ENCODE peak calls at places on chromosomes 6 and 20, in six cellular contexts. J, P, F, N, E and B are unnamed samples.

GRCh38 chr6:139905404-139906052 is 531.1 kb upstream of the CITED2 start:
- DNase-seq in J (no peak), P (no peak), F (no peak), N (no peak), E (no peak), B (no peak)

GRCh38 chr6:17907467-17908229 is 79.8 kb downstream of the KIF13A start:
- DNase-seq in J (peak), P (no peak), F (no peak), N (no peak), E (peak), B (no peak)

GRCh38 chr6:79621579-79621978 is 9.6 kb upstream of the SH3BGRL2 start:
- DNase-seq in J (no peak), P (no peak), F (no peak), N (no peak), E (no peak), B (no peak)

GRCh38 chr6:56073761-56074160 is 173.6 kb downstream of the COL21A1 start:
- DNase-seq in J (no peak), P (no peak), F (no peak), N (no peak), E (no peak), B (no peak)

GRCh38 chr6:82551831-82552230 is 188.2 kb downstream of the TPBG start:
- DNase-seq in J (no peak), P (no peak), F (no peak), N (no peak), E (no peak), B (no peak)

GRCh38 chr20:54070187-54070987 is at the start of gene BCAS1:
- DNase-seq in J (no peak), P (no peak), F (no peak), N (no peak), E (no peak), B (no peak)

GRCh38 chr6:166025149-166025898 is 142.3 kb downstream of the TBXT start:
- DNase-seq in J (no peak), P (no peak), F (no peak), N (no peak), E (no peak), B (no peak)

GRCh38 chr6:127949251-127949650 is 48.4 kb upstream of the THEMIS start:
- DNase-seq in J (no peak), P (no peak), F (no peak), N (no peak), E (no peak), B (no peak)

GRCh38 chr6:44247338-44248302 is 719 bp downstream of the HSP90AB1 start:
- DNase-seq in J (peak), P (no peak), F (peak), N (peak), E (peak), B (peak)

GRCh38 chr6:89604662-89605061 is 33.9 kb downstream of the LYRM2 start:
- DNase-seq in J (no peak), P (no peak), F (no peak), N (no peak), E (no peak), B (no peak)

GRCh38 chr6:96907498-96907897 is 9.8 kb upstream of the NDUFAF4 start:
- DNase-seq in J (no peak), P (no peak), F (no peak), N (no peak), E (no peak), B (no peak)

GRCh38 chr6:167759912-167760311 is 66.8 kb upstream of the AFDN start:
- DNase-seq in J (no peak), P (no peak), F (no peak), N (no peak), E (no peak), B (no peak)

GRCh38 chr6:166435574-166435973 is 52.8 kb upstream of the MPC1 start:
- DNase-seq in J (no peak), P (no peak), F (no peak), N (no peak), E (no peak), B (peak)

GRCh38 chr6:57283096-57283495 is 34.3 kb upstream of the PRIM2 start:
- DNase-seq in J (no peak), P (peak), F (no peak), N (no peak), E (no peak), B (no peak)

GRCh38 chr6:49384913-49385312 is 78.1 kb downstream of the MMUT start:
- DNase-seq in J (no peak), P (no peak), F (no peak), N (no peak), E (no peak), B (no peak)

GRCh38 chr20:43389839-43390626 is 67.7 kb upstream of the SRSF6 start:
- DNase-seq in J (no peak), P (no peak), F (no peak), N (peak), E (no peak), B (no peak)

GRCh38 chr20:43583982-43584432 is 6.7 kb upstream of the IFT52 start:
- DNase-seq in J (peak), P (no peak), F (peak), N (no peak), E (peak), B (peak)

GRCh38 chr20:19974621-19975435 is 42.3 kb upstream of the NAA20 start:
- DNase-seq in J (peak), P (peak), F (no peak), N (no peak), E (peak), B (peak)

GRCh38 chr6:133939778-133940667 is 13.0 kb upstream of the TBPL1 start:
- DNase-seq in J (no peak), P (no peak), F (no peak), N (no peak), E (no peak), B (no peak)

GRCh38 chr20:62818592-62819493 is 2.0 kb downstream of the COL9A3 start:
- DNase-seq in J (peak), P (no peak), F (no peak), N (no peak), E (peak), B (peak)

GRCh38 chr6:160215232-160215631 is 43.4 kb downstream of the SLC22A2 start:
- DNase-seq in J (no peak), P (no peak), F (no peak), N (no peak), E (no peak), B (no peak)

GRCh38 chr6:166466178-166467122 is 83.7 kb upstream of the MPC1 start:
- DNase-seq in J (no peak), P (no peak), F (no peak), N (no peak), E (no peak), B (no peak)

GRCh38 chr6:127893541-127893940 is 7.3 kb downstream of the THEMIS start:
- DNase-seq in J (no peak), P (no peak), F (no peak), N (no peak), E (no peak), B (no peak)

GRCh38 chr6:155782739-155783459 is 327.3 kb upstream of the NOX3 start:
- DNase-seq in J (no peak), P (no peak), F (no peak), N (no peak), E (no peak), B (no peak)

GRCh38 chr6:19812512-19813119 is 24.6 kb upstream of the ID4 start:
- DNase-seq in J (no peak), P (no peak), F (no peak), N (no peak), E (peak), B (no peak)

GRCh38 chr20:59403261-59403961 is 103.0 kb downstream of the EDN3 start:
- DNase-seq in J (peak), P (no peak), F (no peak), N (peak), E (peak), B (peak)

GRCh38 chr20:1184638-1185315 is at the start of gene TMEM74B:
- DNase-seq in J (no peak), P (no peak), F (no peak), N (peak), E (no peak), B (no peak)

GRCh38 chr6:31708224-31708623 is 1.6 kb downstream of the LY6G6F start:
- DNase-seq in J (no peak), P (no peak), F (no peak), N (no peak), E (no peak), B (no peak)

GRCh38 chr6:3793545-3793944 is 42.0 kb upstream of the PXDC1 start:
- DNase-seq in J (no peak), P (no peak), F (no peak), N (no peak), E (no peak), B (no peak)

GRCh38 chr6:37104935-37105781 is 64.8 kb upstream of the PIM1 start:
- DNase-seq in J (no peak), P (peak), F (no peak), N (no peak), E (no peak), B (no peak)

GRCh38 chr20:41910558-41910957 is 292.4 kb upstream of the CHD6 start:
- DNase-seq in J (no peak), P (no peak), F (no peak), N (no peak), E (no peak), B (no peak)

GRCh38 chr20:60725311-60725906 is 526.7 kb upstream of the CDH4 start:
- DNase-seq in J (no peak), P (no peak), F (no peak), N (no peak), E (no peak), B (no peak)

GRCh38 chr6:150203871-150204545 is 61.2 kb downstream of the PPP1R14C start:
- DNase-seq in J (no peak), P (no peak), F (no peak), N (no peak), E (no peak), B (no peak)

GRCh38 chr6:85684125-85684808 is 41.6 kb upstream of the SYNCRIP start:
- DNase-seq in J (no peak), P (no peak), F (no peak), N (no peak), E (no peak), B (no peak)